ENCODE peak calls at places on chromosomes 4 and X, in nine cellular contexts. N is fibroblast of lung; G is mesendoderm; R is pancreas; H is esophagus squamous epithelium; J is CD8-positive, alpha-beta T cell; P is transverse colon; I is CD8-positive, alpha-beta memory T cell; S is breast epithelium. Q is an unnamed sample.

GRCh38 chr4:95155759-95156451 is 392.9 kb downstream of the UNC5C start:
- DNase-seq in S (no peak), G (peak; percentile 44), P (no peak), H (no peak), N (peak; percentile 60), J (no peak), I (peak; percentile 53), R (no peak), Q (no peak)

GRCh38 chr4:119046263-119046662 is 89.4 kb upstream of the MYOZ2 start:
- DNase-seq in P (no peak), N (no peak), S (no peak), R (no peak), J (no peak), I (no peak), G (no peak), H (no peak), Q (no peak)

GRCh38 chr4:15006416-15007024 is 4.2 kb downstream of the CPEB2 start:
- DNase-seq in R (no peak), N (peak; percentile 19), I (peak; percentile 30), P (no peak), J (no peak), H (no peak), G (no peak), S (no peak), Q (no peak)

GRCh38 chr4:185695743-185696142 is 116.3 kb downstream of the SORBS2 start:
- DNase-seq in S (no peak), R (no peak), J (no peak), N (no peak), H (no peak), G (no peak), P (no peak), I (no peak), Q (no peak)

GRCh38 chrX:119605739-119606507 is at the start of gene NKRF:
- DNase-seq in S (peak; percentile 85), R (peak; percentile 95), G (peak; percentile 93), H (peak; percentile 32), P (peak; percentile 94), I (peak; percentile 89), N (peak; percentile 81), J (peak; percentile 93), Q (peak; percentile 80)

GRCh38 chr4:43882470-43882869 is 566.1 kb downstream of the KCTD8 start:
- DNase-seq in R (no peak), N (no peak), G (no peak), S (no peak), H (no peak), I (no peak), J (no peak), P (no peak), Q (no peak)

GRCh38 chr4:2071912-2072867 is 13.1 kb downstream of the NAT8L start:
- DNase-seq in I (no peak), R (peak; percentile 85), N (no peak), G (peak; percentile 51), S (no peak), H (no peak), P (no peak), J (no peak), Q (no peak)

GRCh38 chr4:40736910-40737309 is 12.8 kb upstream of the NSUN7 start:
- DNase-seq in H (no peak), N (peak; percentile 36), I (no peak), R (no peak), G (no peak), S (no peak), J (no peak), P (no peak), Q (no peak)

GRCh38 chr4:124067031-124067430 is 645.5 kb downstream of the ANKRD50 start:
- DNase-seq in N (no peak), J (no peak), I (no peak), H (no peak), S (no peak), R (no peak), G (no peak), P (no peak), Q (no peak)

GRCh38 chrX:1537031-1537715 is at the start of gene P2RY8:
- DNase-seq in I (peak; percentile 84), P (peak; percentile 74), H (peak; percentile 29), N (no peak), J (peak; percentile 86), S (no peak), R (no peak), G (no peak), Q (peak; percentile 54)

GRCh38 chr4:86512631-86513030 is 81.5 kb upstream of the PTPN13 start:
- DNase-seq in S (no peak), P (no peak), R (no peak), G (no peak), J (no peak), N (no peak), I (no peak), H (no peak), Q (no peak)
- H3K27ac ChIP-seq in S (no peak overlapping the region), P (no peak overlapping the region), R (no peak overlapping the region), G (no peak overlapping the region), J (no peak overlapping the region), N (no peak overlapping the region), I (no peak overlapping the region), H (no peak overlapping the region), Q (no peak overlapping the region)

DNA sequence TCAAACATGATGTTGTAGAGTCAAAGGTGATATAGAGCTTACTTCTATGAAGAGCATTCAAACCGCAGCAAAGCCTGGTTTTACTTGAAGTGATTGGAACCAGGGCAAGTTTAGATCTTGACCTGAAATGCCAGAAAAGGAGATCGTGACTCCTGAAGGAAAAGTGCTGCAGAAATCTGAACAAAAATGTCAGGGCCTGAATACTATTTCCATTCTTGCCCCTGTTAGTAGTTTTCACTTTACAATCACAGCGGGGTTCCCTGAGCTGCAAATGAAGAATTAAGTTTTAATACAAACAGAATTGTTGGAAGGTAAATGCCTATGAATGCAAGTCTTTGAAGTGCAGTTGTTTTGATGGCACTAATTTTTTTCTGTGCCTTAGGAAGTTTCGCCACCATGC is 4.1 kb downstream of the SLIT2 start:
- DNase-seq in I (no peak), R (no peak), J (no peak), N (no peak), G (peak; percentile 25), S (no peak), H (no peak), P (no peak), Q (no peak)
- H3K4me3 ChIP-seq in I (no peak overlapping the region), R (no peak overlapping the region), J (no peak overlapping the region), N (peak overlapping the region; percentile 46), G (no peak overlapping the region), S (peak overlapping the region; percentile 65), H (no peak overlapping the region), P (peak overlapping the region; percentile 70), Q (no peak overlapping the region)

GRCh38 chrX:18962329-18962728 is 21.6 kb downstream of the PHKA2 start:
- DNase-seq in I (no peak), N (no peak), G (no peak), R (no peak), J (no peak), S (no peak), P (no peak), H (no peak), Q (no peak)

GRCh38 chrX:18964026-18964425 is 19.9 kb downstream of the PHKA2 start:
- DNase-seq in G (no peak), S (no peak), N (no peak), H (no peak), J (no peak), P (peak; percentile 10), R (no peak), I (no peak), Q (no peak)

GRCh38 chrX:18961686-18962085 is 22.2 kb downstream of the PHKA2 start:
- DNase-seq in J (no peak), S (no peak), G (no peak), P (no peak), I (no peak), R (no peak), H (no peak), N (peak; percentile 34), Q (no peak)

GRCh38 chrX:18966624-18967023 is 17.3 kb downstream of the PHKA2 start:
- DNase-seq in H (no peak), S (no peak), J (no peak), N (no peak), I (no peak), P (no peak), G (no peak), R (no peak), Q (no peak)

DNA sequence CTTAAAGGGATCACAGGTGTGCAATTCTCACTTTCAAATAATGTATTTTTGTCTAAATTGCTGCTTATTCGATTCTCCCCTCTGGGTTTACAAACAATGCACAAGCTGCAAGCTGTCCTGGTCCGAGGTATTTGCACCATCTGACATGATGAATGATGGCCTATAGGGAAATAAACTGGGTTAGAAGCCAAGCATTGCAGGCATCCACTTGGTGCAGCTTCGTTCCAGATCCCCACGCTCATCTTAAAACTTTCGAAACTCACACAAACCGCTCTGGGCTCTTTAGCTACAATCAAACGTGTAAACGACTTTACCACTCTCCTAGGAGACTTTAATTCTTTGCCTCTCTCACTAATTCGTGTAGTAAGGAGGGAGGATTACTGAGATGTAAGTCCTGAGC is 19.0 kb downstream of the PHKA2 start:
- DNase-seq in J (no peak), S (no peak), I (no peak), G (no peak), N (no peak), P (no peak), R (no peak), H (no peak), Q (no peak)
- H3K27me3 ChIP-seq in J (no peaks in the 10 kb centered on the region), S (peaks cover 6% of the 10 kb centered on the region), I (no peaks in the 10 kb centered on the region), G (no peaks in the 10 kb centered on the region), N (no peaks in the 10 kb centered on the region), P (no peaks in the 10 kb centered on the region), R (no peaks in the 10 kb centered on the region), H (no peaks in the 10 kb centered on the region), Q (no peaks in the 10 kb centered on the region)

GRCh38 chrX:115234220-115234557 is 293 bp upstream of the LRCH2 start:
- DNase-seq in R (no peak), P (no peak), G (no peak), I (no peak), H (no peak), N (peak; percentile 8), S (no peak), J (no peak), Q (no peak)

GRCh38 chrX:115229337-115229991 is 4.4 kb downstream of the LRCH2 start:
- DNase-seq in N (no peak), J (no peak), S (no peak), G (no peak), P (no peak), I (no peak), H (no peak), R (no peak), Q (no peak)

GRCh38 chrX:115232933-115233496 is 881 bp downstream of the LRCH2 start:
- DNase-seq in G (no peak), N (no peak), S (no peak), H (no peak), R (no peak), J (no peak), P (no peak), I (no peak), Q (no peak)

DNA sequence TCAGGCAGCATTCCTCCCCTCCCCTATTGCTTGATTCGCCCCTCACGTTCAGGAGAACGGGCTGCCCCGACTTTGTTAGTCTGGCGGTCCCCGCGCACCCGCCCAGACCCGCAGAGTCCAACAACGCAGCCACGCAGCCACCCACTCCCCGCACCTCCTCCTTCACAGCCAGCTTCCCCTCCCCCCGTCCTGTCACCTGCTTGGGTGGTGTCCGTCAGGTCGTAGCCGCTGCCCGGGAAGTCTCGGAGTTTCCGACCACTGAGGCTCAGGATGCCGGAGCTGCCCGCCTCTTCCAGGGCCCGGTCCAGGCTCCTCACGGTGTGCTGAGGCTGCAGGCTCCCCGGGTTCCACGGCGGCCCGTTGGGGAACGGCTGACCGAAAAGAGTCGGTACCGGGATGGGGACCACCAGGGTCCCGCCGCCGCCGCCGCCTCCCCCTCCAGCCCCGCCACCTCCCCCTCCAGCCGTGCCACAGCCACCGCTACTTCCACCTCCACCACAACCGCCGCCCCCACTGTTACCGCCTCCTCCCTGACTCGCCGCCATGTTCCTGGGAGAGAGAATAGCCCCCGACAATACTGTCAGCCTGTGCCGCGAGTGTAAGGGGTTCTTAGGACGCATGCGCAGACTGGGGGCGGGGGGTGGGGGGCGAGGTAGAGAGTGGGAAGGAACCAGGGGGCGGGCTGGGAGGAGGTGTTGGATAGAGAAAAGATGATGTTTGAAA is at the start of gene LRCH2:
- DNase-seq in P (no peak), R (peak; percentile 66), H (no peak), I (no peak), J (no peak), N (peak; percentile 34), G (peak; percentile 30), S (no peak), Q (no peak)
- H3K27ac ChIP-seq in P (peak within 1 kb of the TSS; percentile 78), R (no peak within 1 kb of the TSS), H (peak within 1 kb of the TSS; percentile 64), I (no peak within 1 kb of the TSS), J (no peak within 1 kb of the TSS), N (peak within 1 kb of the TSS; percentile 72), G (no peak within 1 kb of the TSS), S (peak within 1 kb of the TSS; percentile 27), Q (no peak within 1 kb of the TSS)

Q was measured in effector memory CD4-positive, alpha-beta T cell.